ENCODE peak calls at places on chromosomes 6 and 20, in nine cellular contexts. C is astrocyte of the cerebellum, U is psoas muscle, R is retinal pigment epithelial cell, H is ovary, J is neural crest cell, V is fibroblast of villous mesenchyme, K is left ventricle myocardium inferior, O is Calu3. L is an unnamed sample.
A peak's percentile ranks its signal among the peaks of the same experiment; 100 is the strongest.

GRCh38 chr20:46243707-46244628 is 64.3 kb downstream of the CDH22 start:
- DNase-seq in C (no peak), U (no peak), R (no peak), H (no peak), J (no peak), V (no peak), K (no peak), O (no peak), L (peak; percentile 3)

GRCh38 chr6:28134015-28134414 is 7.7 kb upstream of the ZKSCAN8 start:
- DNase-seq in C (no peak), U (no peak), R (no peak), H (no peak), J (peak; percentile 13), V (peak; percentile 45), K (no peak), O (peak; percentile 40), L (peak; percentile 42)

GRCh38 chr6:141105481-141105880 is 1027.2 kb upstream of the GJE1 start:
- DNase-seq in C (peak; percentile 100), U (no peak), R (peak; percentile 92), H (no peak), J (peak; percentile 30), V (peak; percentile 7), K (no peak), O (no peak), L (peak; percentile 67)

GRCh38 chr6:16354692-16355091 is 116.3 kb downstream of the GMPR start:
- DNase-seq in C (no peak), U (no peak), R (no peak), H (no peak), J (no peak), V (no peak), K (no peak), O (no peak), L (no peak)

GRCh38 chr6:112443118-112443641 is 96.0 kb downstream of the RFPL4B start:
- DNase-seq in C (peak; percentile 55), U (no peak), R (peak; percentile 72), H (no peak), J (no peak), V (peak; percentile 16), K (no peak), O (no peak), L (peak; percentile 61)

GRCh38 chr6:44715188-44715587 is 327.7 kb downstream of the CDC5L start:
- DNase-seq in C (no peak), U (no peak), R (no peak), H (no peak), J (no peak), V (no peak), K (no peak), O (no peak), L (peak; percentile 35)

GRCh38 chr6:106875782-106876321 is 98.7 kb downstream of the CD24 start:
- DNase-seq in C (no peak), U (no peak), R (no peak), H (no peak), J (no peak), V (no peak), K (no peak), O (no peak), L (no peak)

GRCh38 chr20:19758888-19759331 is 852 bp downstream of the RIN2 start:
- DNase-seq in C (no peak), U (peak; percentile 81), R (no peak), H (peak; percentile 69), J (peak; percentile 52), V (peak; percentile 65), K (peak; percentile 87), O (no peak), L (peak; percentile 50)

GRCh38 chr20:14712302-14712739 is 374.9 kb upstream of the FLRT3 start:
- DNase-seq in C (peak; percentile 13), U (no peak), R (peak; percentile 95), H (no peak), J (no peak), V (peak; percentile 83), K (no peak), O (peak; percentile 6), L (peak; percentile 65)

GRCh38 chr6:147548930-147549475 is 40.5 kb downstream of the SAMD5 start:
- DNase-seq in C (no peak), U (no peak), R (no peak), H (no peak), J (no peak), V (no peak), K (no peak), O (no peak), L (no peak)

GRCh38 chr6:135655055-135655454 is 157.5 kb upstream of the AHI1 start:
- DNase-seq in C (no peak), U (no peak), R (no peak), H (no peak), J (no peak), V (peak; percentile 11), K (no peak), O (no peak), L (no peak)

GRCh38 chr20:17023811-17024210 is 203.0 kb upstream of the PCSK2 start:
- DNase-seq in C (no peak), U (no peak), R (no peak), H (no peak), J (no peak), V (no peak), K (no peak), O (no peak), L (no peak)

GRCh38 chr20:37202267-37202943 is 23.1 kb upstream of the MROH8 start:
- DNase-seq in C (peak; percentile 87), U (no peak), R (peak; percentile 68), H (no peak), J (peak; percentile 33), V (peak; percentile 97), K (no peak), O (peak; percentile 74), L (peak; percentile 98)

GRCh38 chr20:57432874-57433491 is 41.8 kb downstream of the RBM38 start:
- DNase-seq in C (no peak), U (peak; percentile 51), R (no peak), H (no peak), J (no peak), V (peak; percentile 34), K (peak; percentile 62), O (peak; percentile 72), L (peak; percentile 26)

GRCh38 chr20:63178445-63178818 is 37.5 kb downstream of the YTHDF1 start:
- DNase-seq in C (no peak), U (no peak), R (no peak), H (no peak), J (peak; percentile 64), V (no peak), K (no peak), O (no peak), L (no peak)

GRCh38 chr20:63180541-63181185 is 35.3 kb downstream of the YTHDF1 start:
- DNase-seq in C (no peak), U (no peak), R (no peak), H (no peak), J (no peak), V (no peak), K (no peak), O (no peak), L (no peak)

GRCh38 chr20:63177785-63178444 is 38.0 kb downstream of the YTHDF1 start:
- DNase-seq in C (no peak), U (no peak), R (no peak), H (no peak), J (peak; percentile 38), V (no peak), K (no peak), O (no peak), L (no peak)

GRCh38 chr20:63179876-63180275 is 36.1 kb downstream of the YTHDF1 start:
- DNase-seq in C (no peak), U (no peak), R (no peak), H (no peak), J (no peak), V (no peak), K (no peak), O (no peak), L (no peak)

GRCh38 chr20:63178889-63179751 is 36.8 kb downstream of the YTHDF1 start:
- DNase-seq in C (no peak), U (peak; percentile 29), R (no peak), H (no peak), J (peak; percentile 64), V (peak; percentile 22), K (peak; percentile 28), O (peak; percentile 75), L (no peak)
- TF ChIP-seq CTCF in C (peak; percentile 31), U (peak; percentile 50), R (peak; percentile 60), H (no peak), J (peak; percentile 63), V (peak; percentile 42), K (peak; percentile 65), O (peak; percentile 65), L (peak; percentile 22)

GRCh38 chr20:9180480-9181257 is 111.8 kb downstream of the PLCB4 start:
- DNase-seq in C (no peak), U (no peak), R (no peak), H (no peak), J (no peak), V (no peak), K (no peak), O (no peak), L (no peak)
- TF ChIP-seq CTCF in C (no peak), U (no peak), R (no peak), H (no peak), J (no peak), V (no peak), K (no peak), O (no peak), L (no peak)

DNA sequence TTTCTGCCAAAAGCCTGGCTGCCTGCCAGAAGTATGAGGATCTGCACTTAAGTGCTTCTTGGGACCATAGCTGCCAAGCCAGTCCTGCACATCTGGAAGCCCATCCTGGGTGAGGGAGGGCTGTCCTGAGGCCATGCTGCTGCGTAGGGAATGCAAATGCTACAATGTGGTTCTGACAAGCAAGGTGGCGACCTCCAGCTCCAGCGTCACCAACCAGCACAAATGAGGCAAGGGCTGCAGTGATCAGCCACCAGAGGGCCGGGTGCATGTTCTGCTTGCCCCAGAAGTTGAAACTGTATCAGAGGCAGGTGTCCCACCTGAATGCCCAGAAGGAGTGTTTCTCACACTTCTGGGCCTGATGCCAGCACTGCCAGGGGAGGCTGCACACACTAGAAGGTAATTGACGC is 99.1 kb upstream of the KCNQ5 start:
- DNase-seq in C (no peak), U (no peak), R (no peak), H (no peak), J (no peak), V (no peak), K (no peak), O (peak; percentile 41), L (no peak)
- TF ChIP-seq CTCF in C (no peak), U (no peak), R (peak; percentile 18), H (no peak), J (peak; percentile 39), V (no peak), K (no peak), O (no peak), L (no peak)

GRCh38 chr6:104601756-104602155 is 258.0 kb downstream of the HACE1 start:
- DNase-seq in C (no peak), U (no peak), R (no peak), H (no peak), J (no peak), V (peak; percentile 18), K (no peak), O (no peak), L (peak; percentile 0)

GRCh38 chr6:104599821-104600658 is 259.7 kb downstream of the HACE1 start:
- DNase-seq in C (no peak), U (no peak), R (no peak), H (no peak), J (no peak), V (no peak), K (no peak), O (no peak), L (no peak)

GRCh38 chr6:104601008-104601745 is 258.5 kb downstream of the HACE1 start:
- DNase-seq in C (no peak), U (no peak), R (peak; percentile 50), H (no peak), J (no peak), V (peak; percentile 54), K (no peak), O (no peak), L (peak; percentile 13)

GRCh38 chr6:104603108-104603745 is 256.5 kb downstream of the HACE1 start:
- DNase-seq in C (no peak), U (no peak), R (no peak), H (no peak), J (no peak), V (no peak), K (no peak), O (no peak), L (no peak)

GRCh38 chr6:104600659-104600971 is 259.1 kb downstream of the HACE1 start:
- DNase-seq in C (no peak), U (no peak), R (no peak), H (no peak), J (no peak), V (no peak), K (no peak), O (no peak), L (no peak)
- TF ChIP-seq CTCF in C (no peak), U (no peak), R (no peak), H (no peak), J (no peak), V (no peak), K (no peak), O (no peak), L (no peak)